ENCODE peak calls at places on chromosomes 7 and 10, in six cellular contexts. M is epithelial cell of prostate; B is A549; R is CD8-positive, alpha-beta memory T cell; J is activated effector memory CD4-positive, alpha-beta T cell treated with anti-CD3 and anti-CD28 coated beads, Interleukin-2, amount 50 U/mL, for 16 hours; A is ACHN. C is an unnamed sample.

GRCh38 chr10:123017421-123018165 is 8.8 kb downstream of the ACADSB start:
- DNase-seq in M (peak; percentile 12), B (no peak), R (no peak), J (no peak), A (no peak), C (no peak)

GRCh38 chr10:13930123-13930522 is 343.4 kb downstream of the PRPF18 start:
- DNase-seq in M (no peak), B (no peak), R (peak; percentile 62), J (no peak), A (no peak), C (no peak)

GRCh38 chr10:73083234-73083633 is 13.4 kb downstream of the P4HA1 start:
- DNase-seq in M (no peak), B (no peak), R (no peak), J (no peak), A (no peak), C (no peak)

GRCh38 chr10:56622335-56622973 is 261.4 kb upstream of the ZWINT start:
- DNase-seq in M (no peak), B (no peak), R (no peak), J (no peak), A (peak; percentile 53), C (no peak)

GRCh38 chr7:1442355-1443124 is 16.7 kb downstream of the MICALL2 start:
- DNase-seq in M (no peak), B (no peak), R (no peak), J (no peak), A (no peak), C (no peak)

GRCh38 chr7:63789378-63790176 is 209.1 kb upstream of the ZNF722 start:
- DNase-seq in M (no peak), B (no peak), R (no peak), J (no peak), A (no peak), C (peak; percentile 47)

GRCh38 chr7:125670926-125671572 is 741.4 kb upstream of the POT1 start:
- DNase-seq in M (no peak), B (peak; percentile 32), R (no peak), J (no peak), A (peak; percentile 64), C (no peak)

GRCh38 chr10:72690071-72690755 is 1.7 kb upstream of the MCU start:
- DNase-seq in M (no peak), B (peak; percentile 86), R (no peak), J (no peak), A (peak; percentile 42), C (no peak)

GRCh38 chr7:2282185-2282751 is 32.0 kb downstream of the SNX8 start:
- DNase-seq in M (no peak), B (no peak), R (no peak), J (no peak), A (no peak), C (no peak)

GRCh38 chr7:28954446-28954845 is 3.7 kb downstream of the TRIL start:
- DNase-seq in M (no peak), B (no peak), R (no peak), J (no peak), A (no peak), C (no peak)

GRCh38 chr7:99094369-99094768 is 49.5 kb downstream of the SMURF1 start:
- DNase-seq in M (no peak), B (no peak), R (no peak), J (no peak), A (no peak), C (no peak)

GRCh38 chr7:64795176-64795575 is 948 bp downstream of the ZNF138 start:
- DNase-seq in M (no peak), B (no peak), R (no peak), J (no peak), A (no peak), C (no peak)

GRCh38 chr10:49161411-49161997 is 26.7 kb downstream of the TMEM273 start:
- DNase-seq in M (no peak), B (peak; percentile 44), R (no peak), J (no peak), A (peak; percentile 19), C (no peak)

GRCh38 chr7:117153016-117153415 is 169.8 kb downstream of the WNT2 start:
- DNase-seq in M (no peak), B (no peak), R (no peak), J (no peak), A (no peak), C (no peak)

GRCh38 chr7:116018731-116019130 is 11.8 kb downstream of the TFEC start:
- DNase-seq in M (no peak), B (no peak), R (no peak), J (no peak), A (no peak), C (no peak)

GRCh38 chr10:112515126-112515525 is 68.1 kb downstream of the VTI1A start:
- DNase-seq in M (no peak), B (no peak), R (no peak), J (no peak), A (no peak), C (no peak)

GRCh38 chr10:132448248-132448731 is 51.3 kb downstream of the PWWP2B start:
- DNase-seq in M (peak; percentile 60), B (peak; percentile 91), R (peak; percentile 70), J (peak; percentile 75), A (peak; percentile 80), C (peak; percentile 91)

GRCh38 chr10:839550-840205 is 91.8 kb downstream of the LARP4B start:
- DNase-seq in M (no peak), B (no peak), R (no peak), J (no peak), A (peak; percentile 64), C (no peak)

GRCh38 chr7:155258233-155258575 is 39.5 kb upstream of the INSIG1 start:
- DNase-seq in M (peak; percentile 66), B (peak; percentile 16), R (no peak), J (no peak), A (peak; percentile 92), C (no peak)

GRCh38 chr7:40551685-40552576 is 417.1 kb downstream of the SUGCT start:
- DNase-seq in M (peak; percentile 24), B (peak; percentile 2), R (no peak), J (no peak), A (peak; percentile 16), C (peak; percentile 51)

GRCh38 chr7:157499835-157500153 is 163.0 kb downstream of the DNAJB6 start:
- DNase-seq in M (no peak), B (no peak), R (peak; percentile 20), J (no peak), A (no peak), C (no peak)

GRCh38 chr10:21681156-21681555 is 147.1 kb downstream of the MLLT10 start:
- DNase-seq in M (peak; percentile 3), B (no peak), R (no peak), J (no peak), A (no peak), C (no peak)

GRCh38 chr7:24601600-24601999 is 28.3 kb downstream of the PALS2 start:
- DNase-seq in M (no peak), B (no peak), R (no peak), J (no peak), A (no peak), C (no peak)

GRCh38 chr7:44713680-44714335 is 34.8 kb upstream of the ZMIZ2 start:
- DNase-seq in M (no peak), B (no peak), R (no peak), J (no peak), A (no peak), C (no peak)

GRCh38 chr10:11170993-11171416 is 153.3 kb downstream of the CELF2 start:
- DNase-seq in M (no peak), B (no peak), R (no peak), J (peak; percentile 77), A (no peak), C (peak; percentile 62)

GRCh38 chr10:115963848-115964247 is 309.2 kb downstream of the GFRA1 start:
- DNase-seq in M (no peak), B (no peak), R (no peak), J (no peak), A (peak; percentile 63), C (no peak)

GRCh38 chr7:47293884-47294568 is 287.9 kb downstream of the TNS3 start:
- DNase-seq in M (no peak), B (no peak), R (no peak), J (no peak), A (no peak), C (no peak)

GRCh38 chr10:31819393-31819820 is 109.2 kb downstream of the ARHGAP12 start:
- DNase-seq in M (no peak), B (no peak), R (no peak), J (no peak), A (no peak), C (no peak)

GRCh38 chr10:5559642-5560141 is 34.9 kb downstream of the CALML3 start:
- DNase-seq in M (no peak), B (no peak), R (no peak), J (no peak), A (no peak), C (no peak)

GRCh38 chr7:93043393-93043985 is 74.3 kb downstream of the SAMD9 start:
- DNase-seq in M (no peak), B (no peak), R (no peak), J (no peak), A (no peak), C (no peak)

GRCh38 chr10:109894516-109894915 is 28.8 kb downstream of the XPNPEP1 start:
- DNase-seq in M (peak; percentile 64), B (no peak), R (no peak), J (no peak), A (no peak), C (peak; percentile 64)

GRCh38 chr7:1664711-1665591 is 5.1 kb upstream of the ELFN1 start:
- DNase-seq in M (no peak), B (peak; percentile 74), R (peak; percentile 51), J (peak; percentile 79), A (peak; percentile 66), C (peak; percentile 67)

GRCh38 chr10:119898577-119898976 is 6.0 kb downstream of the SEC23IP start:
- DNase-seq in M (no peak), B (no peak), R (no peak), J (no peak), A (no peak), C (no peak)

GRCh38 chr10:132516771-132517725 is 20.5 kb upstream of the INPP5A start:
- DNase-seq in M (no peak), B (peak; percentile 81), R (no peak), J (peak; percentile 58), A (peak; percentile 89), C (peak; percentile 82)

GRCh38 chr10:78937800-78938694 is 130.7 kb upstream of the ZMIZ1 start:
- DNase-seq in M (no peak), B (no peak), R (no peak), J (no peak), A (no peak), C (no peak)

GRCh38 chr7:44639701-44640321 is 33.4 kb downstream of the OGDH start:
- DNase-seq in M (no peak), B (peak; percentile 74), R (no peak), J (no peak), A (peak; percentile 55), C (no peak)

GRCh38 chr7:36653011-36653670 is 71.2 kb downstream of the AOAH start:
- DNase-seq in M (no peak), B (peak; percentile 18), R (no peak), J (no peak), A (no peak), C (no peak)

C was measured in Peyer's patch.